ENCODE peak calls at places on chromosomes 13 and 19, in four cellular contexts. L is AG10803; D is activated CD8-positive, alpha-beta memory T cell treated with anti-CD3 and anti-CD28 coated beads for 1 hour; P is activated CD8-positive, alpha-beta T cell treated with anti-CD3 and anti-CD28 coated beads for 36 hours. E is an unnamed sample.

GRCh38 chr13:111043575-111043982 is 71.5 kb upstream of the ARHGEF7 start:
- DNase-seq in P (no peak), L (peak), D (no peak), E (peak)

GRCh38 chr19:46206176-46206575 is 23.4 kb upstream of the IGFL1 start:
- DNase-seq in P (no peak), L (no peak), D (no peak), E (no peak)

GRCh38 chr13:73970413-73971055 is 163.7 kb downstream of the KLF12 start:
- DNase-seq in D (no peak), L (no peak), P (no peak), E (no peak)

GRCh38 chr19:51891193-51891747 is 3.5 kb upstream of the ZNF577 start:
- DNase-seq in D (no peak), L (no peak), P (peak), E (peak)

GRCh38 chr13:42354246-42355117 is 82.5 kb downstream of the AKAP11 start:
- DNase-seq in D (peak), L (peak), P (peak), E (peak)

GRCh38 chr19:6970478-6970877 is 50.8 kb downstream of the MBD3L2B start:
- DNase-seq in L (no peak), D (no peak), P (peak), E (no peak)

GRCh38 chr13:43805071-43805468 is 18.3 kb upstream of the ENOX1 start:
- DNase-seq in D (no peak), L (peak), P (peak), E (peak)

GRCh38 chr19:16598848-16599247 is 26.6 kb upstream of the SLC35E1 start:
- DNase-seq in D (no peak), P (no peak), L (no peak), E (no peak)

GRCh38 chr13:34152996-34153395 is 335.0 kb downstream of the RFC3 start:
- DNase-seq in P (no peak), D (no peak), L (no peak), E (no peak)

GRCh38 chr13:45811891-45812583 is 39.5 kb downstream of the SIAH3 start:
- DNase-seq in L (no peak), D (no peak), P (no peak), E (no peak)

GRCh38 chr13:100438059-100438788 is 150.4 kb downstream of the GGACT start:
- DNase-seq in P (no peak), D (no peak), L (no peak), E (no peak)

GRCh38 chr19:46596008-46596407 is 5.1 kb upstream of the CALM3 start:
- DNase-seq in P (no peak), D (no peak), L (no peak), E (no peak)

GRCh38 chr13:48176781-48177180 is 56.2 kb upstream of the ITM2B start:
- DNase-seq in L (no peak), P (no peak), D (no peak), E (no peak)

GRCh38 chr19:4976412-4977298 is 7.7 kb downstream of the KDM4B start:
- DNase-seq in D (no peak), P (no peak), L (peak), E (peak)

GRCh38 chr19:40578442-40578908 is 1.8 kb downstream of the SHKBP1 start:
- DNase-seq in L (no peak), D (no peak), P (peak), E (peak)

GRCh38 chr13:107216046-107216715 is 648.2 kb upstream of the ARGLU1 start:
- DNase-seq in L (no peak), P (no peak), D (no peak), E (peak)

GRCh38 chr13:108984251-108984920 is 355.0 kb downstream of the MYO16 start:
- DNase-seq in P (no peak), L (no peak), D (no peak), E (no peak)

GRCh38 chr13:42981317-42981716 is 10.7 kb downstream of the EPSTI1 start:
- DNase-seq in P (no peak), L (peak), D (no peak), E (no peak)

GRCh38 chr13:44840131-44840530 is 149.1 kb downstream of the NUFIP1 start:
- DNase-seq in P (no peak), D (no peak), L (peak), E (no peak)

GRCh38 chr19:6514926-6515325 is 12.8 kb upstream of the TUBB4A start:
- DNase-seq in P (no peak), L (no peak), D (no peak), E (no peak)

GRCh38 chr19:53132231-53132991 is at the start of gene ZNF415:
- DNase-seq in D (peak), L (peak), P (peak), E (peak)

GRCh38 chr13:109400625-109401257 is 385.6 kb downstream of the IRS2 start:
- DNase-seq in L (no peak), P (no peak), D (no peak), E (peak)

GRCh38 chr13:77861716-77862115 is 56.9 kb downstream of the EDNRB start:
- DNase-seq in P (no peak), L (no peak), D (no peak), E (no peak)

GRCh38 chr19:13974073-13974472 is 21.8 kb downstream of the DCAF15 start:
- DNase-seq in D (no peak), P (peak), L (no peak), E (peak)

GRCh38 chr19:49019242-49019932 is 2.5 kb upstream of the LHB start:
- DNase-seq in P (peak), D (peak), L (peak), E (peak)

GRCh38 chr13:48159436-48160225 is 64.7 kb upstream of the MED4 start:
- DNase-seq in P (peak), D (no peak), L (no peak), E (peak)

GRCh38 chr19:1172353-1173159 is 1.5 kb downstream of the SBNO2 start:
- DNase-seq in L (peak), P (no peak), D (no peak), E (peak)

GRCh38 chr19:35006342-35006998 is 6.3 kb downstream of the GRAMD1A start:
- DNase-seq in P (no peak), L (no peak), D (no peak), E (no peak)

GRCh38 chr19:10604460-10604980 is 17.4 kb upstream of the AP1M2 start:
- DNase-seq in L (no peak), P (peak), D (peak), E (peak)

GRCh38 chr19:23054456-23054855 is 51.5 kb upstream of the ZNF728 start:
- DNase-seq in D (no peak), L (no peak), P (no peak), E (no peak)

GRCh38 chr19:10808937-10809655 is 26.9 kb downstream of the TMED1 start:
- DNase-seq in L (peak), P (peak), D (no peak), E (no peak)

E was measured in mesendoderm.